ENCODE peak calls at places on chromosomes 16 and 17, in seven cellular contexts. V is RPMI8226, N is SW480, I is substantia nigra, B is upper lobe of right lung, R is nephron progenitor cell, O is prostate gland. H is an unnamed sample.

GRCh38 chr16:81573533-81573932 is 128.9 kb downstream of the CMIP start:
- DNase-seq in R (no peak), N (no peak), V (no peak), I (no peak), B (no peak), O (no peak), H (no peak)

GRCh38 chr17:61467416-61468262 is 15.4 kb downstream of the TBX4 start:
- DNase-seq in O (no peak), B (peak; percentile 63), I (no peak), R (peak; percentile 78), N (no peak), V (peak; percentile 27), H (peak; percentile 22)

GRCh38 chr17:77286641-77287431 is 146.1 kb downstream of the SEC14L1 start:
- DNase-seq in O (peak; percentile 95), I (peak; percentile 26), N (peak; percentile 92), V (no peak), B (peak; percentile 85), R (no peak), H (peak; percentile 87)

GRCh38 chr17:63840591-63841349 is 1.7 kb downstream of the SMARCD2 start:
- DNase-seq in O (peak; percentile 16), B (no peak), I (no peak), V (no peak), R (no peak), N (no peak), H (no peak)

GRCh38 chr17:4852504-4853075 is 19.4 kb downstream of the MINK1 start:
- DNase-seq in N (no peak), V (peak; percentile 51), B (no peak), I (no peak), O (no peak), R (no peak), H (no peak)

GRCh38 chr17:30379303-30380105 is 777 bp downstream of the CPD start:
- DNase-seq in V (peak; percentile 31), O (peak; percentile 20), B (peak; percentile 73), N (peak; percentile 38), I (no peak), R (peak; percentile 37), H (no peak)

GRCh38 chr17:17667231-17667630 is 14.0 kb upstream of the RAI1 start:
- DNase-seq in B (no peak), V (no peak), R (no peak), O (no peak), I (no peak), N (no peak), H (no peak)

GRCh38 chr17:66777689-66778225 is 57.2 kb upstream of the CACNG5 start:
- DNase-seq in R (no peak), B (peak; percentile 79), N (peak; percentile 48), I (no peak), V (peak; percentile 45), O (no peak), H (no peak)

GRCh38 chr17:72008236-72008874 is 112.5 kb upstream of the SOX9 start:
- DNase-seq in V (no peak), R (no peak), O (no peak), I (no peak), N (peak; percentile 85), B (no peak), H (no peak)

GRCh38 chr17:51372345-51373004 is 112.1 kb downstream of the UTP18 start:
- DNase-seq in B (no peak), R (no peak), V (peak; percentile 88), N (peak; percentile 71), I (peak; percentile 73), O (no peak), H (peak; percentile 65)

H was measured in LNCaP clone FGC.